ENCODE peak calls at places on chromosomes 4 and X, in seven cellular contexts. One of them, this sample, is unnamed.

GRCh38 chr4:115323106-115323684 is 209.8 kb upstream of the NDST4 start:
- DNase-seq in GM10248: no peak
- DNase-seq in CD8-positive, alpha-beta T cell: no peak
- DNase-seq in prostate gland: no peak
- DNase-seq in stimulated activated CD8-positive, alpha-beta memory T cell treated with anti-CD3 and anti-CD28 coated beads, Interleukin-15, amount 100 ng/mL, for 1 hour: no peak
- DNase-seq in ELR: no peak
- DNase-seq in HCT116: no peak
- DNase-seq in this sample: no peak

GRCh38 chrX:34873500-34874225 is 68.9 kb upstream of the FAM47B start:
- DNase-seq in GM10248: no peak
- DNase-seq in CD8-positive, alpha-beta T cell: no peak
- DNase-seq in prostate gland: no peak
- DNase-seq in stimulated activated CD8-positive, alpha-beta memory T cell treated with anti-CD3 and anti-CD28 coated beads, Interleukin-15, amount 100 ng/mL, for 1 hour: no peak
- DNase-seq in ELR: no peak
- DNase-seq in HCT116: no peak
- DNase-seq in this sample: no peak

GRCh38 chrX:42869011-42869410 is 91.0 kb upstream of the PPP1R2C start:
- DNase-seq in GM10248: no peak
- DNase-seq in CD8-positive, alpha-beta T cell: no peak
- DNase-seq in prostate gland: no peak
- DNase-seq in stimulated activated CD8-positive, alpha-beta memory T cell treated with anti-CD3 and anti-CD28 coated beads, Interleukin-15, amount 100 ng/mL, for 1 hour: no peak
- DNase-seq in ELR: no peak
- DNase-seq in HCT116: no peak
- DNase-seq in this sample: no peak

GRCh38 chr4:54015421-54016065 is 48.9 kb downstream of the CHIC2 start:
- DNase-seq in GM10248: no peak
- DNase-seq in CD8-positive, alpha-beta T cell: no peak
- DNase-seq in prostate gland: no peak
- DNase-seq in stimulated activated CD8-positive, alpha-beta memory T cell treated with anti-CD3 and anti-CD28 coated beads, Interleukin-15, amount 100 ng/mL, for 1 hour: no peak
- DNase-seq in ELR: no peak
- DNase-seq in HCT116: no peak
- DNase-seq in this sample: no peak

GRCh38 chr4:154836030-154836429 is 55.0 kb downstream of the RBM46 start:
- DNase-seq in GM10248: no peak
- DNase-seq in CD8-positive, alpha-beta T cell: no peak
- DNase-seq in prostate gland: no peak
- DNase-seq in stimulated activated CD8-positive, alpha-beta memory T cell treated with anti-CD3 and anti-CD28 coated beads, Interleukin-15, amount 100 ng/mL, for 1 hour: no peak
- DNase-seq in ELR: no peak
- DNase-seq in HCT116: no peak
- DNase-seq in this sample: no peak

GRCh38 chr4:83561381-83561780 is 25.5 kb downstream of the GPAT3 start:
- DNase-seq in GM10248: no peak
- DNase-seq in CD8-positive, alpha-beta T cell: no peak
- DNase-seq in prostate gland: no peak
- DNase-seq in stimulated activated CD8-positive, alpha-beta memory T cell treated with anti-CD3 and anti-CD28 coated beads, Interleukin-15, amount 100 ng/mL, for 1 hour: no peak
- DNase-seq in ELR: peak; percentile 80
- DNase-seq in HCT116: peak; percentile 80
- DNase-seq in this sample: no peak

GRCh38 chr4:3827616-3828492 is 61.7 kb downstream of the ADRA2C start:
- DNase-seq in GM10248: no peak
- DNase-seq in CD8-positive, alpha-beta T cell: no peak
- DNase-seq in prostate gland: peak; percentile 55
- DNase-seq in stimulated activated CD8-positive, alpha-beta memory T cell treated with anti-CD3 and anti-CD28 coated beads, Interleukin-15, amount 100 ng/mL, for 1 hour: no peak
- DNase-seq in ELR: no peak
- DNase-seq in HCT116: no peak
- DNase-seq in this sample: peak; percentile 40

GRCh38 chr4:119693127-119693526 is 64.5 kb upstream of the PDE5A start:
- DNase-seq in GM10248: no peak
- DNase-seq in CD8-positive, alpha-beta T cell: no peak
- DNase-seq in prostate gland: no peak
- DNase-seq in stimulated activated CD8-positive, alpha-beta memory T cell treated with anti-CD3 and anti-CD28 coated beads, Interleukin-15, amount 100 ng/mL, for 1 hour: no peak
- DNase-seq in ELR: no peak
- DNase-seq in HCT116: no peak
- DNase-seq in this sample: no peak

This sample was measured in H54.